ENCODE peak calls at places on chromosomes 7 and 10, in five cellular contexts. Z is activated CD8-positive, alpha-beta memory T cell treated with anti-CD3 and anti-CD28 coated beads for 1 hour; V is KBM-7; J is central memory CD4-positive, alpha-beta T cell; N is activated CD4-positive, alpha-beta T cell treated with anti-CD3 and anti-CD28 coated beads, Interleukin-2, amount 50 U/mL, for 48 hours. Q is an unnamed sample.

GRCh38 chr10:49071221-49071761 is 44.0 kb downstream of the VSTM4 start:
- DNase-seq in N (no peak), J (no peak), Z (no peak), V (no peak), Q (no peak)

GRCh38 chr7:23472974-23473847 is 2.9 kb upstream of the IGF2BP3 start:
- DNase-seq in J (no peak), N (peak), V (peak), Z (no peak), Q (no peak)

GRCh38 chr10:68231106-68231901 is 609 bp downstream of the ATOH7 start:
- DNase-seq in J (no peak), N (peak), V (no peak), Z (peak), Q (no peak)

GRCh38 chr7:127809285-127809702 is 157.3 kb downstream of the SND1 start:
- DNase-seq in J (no peak), V (no peak), N (peak), Z (no peak), Q (no peak)

GRCh38 chr7:84425702-84426259 is 231.2 kb upstream of the SEMA3A start:
- DNase-seq in V (peak), N (no peak), J (no peak), Z (no peak), Q (no peak)

GRCh38 chr7:46178685-46179084 is 257.6 kb upstream of the IGFBP3 start:
- DNase-seq in V (no peak), N (no peak), Z (no peak), J (no peak), Q (no peak)

GRCh38 chr10:114857922-114858629 is 36.5 kb downstream of the FHIP2A start:
- DNase-seq in J (no peak), N (no peak), Z (no peak), V (no peak), Q (no peak)

GRCh38 chr7:128740996-128741395 is 1.8 kb downstream of the CALU start:
- DNase-seq in N (no peak), J (no peak), V (no peak), Z (no peak), Q (no peak)

GRCh38 chr10:62380002-62380401 is 5.8 kb downstream of the ZNF365 start:
- DNase-seq in J (no peak), Z (no peak), V (no peak), N (no peak), Q (no peak)

GRCh38 chr7:325051-325798 is 35.3 kb downstream of the FOXL3 start:
- DNase-seq in Z (no peak), N (no peak), J (no peak), V (no peak), Q (no peak)

GRCh38 chr10:77887631-77888355 is 38.8 kb downstream of the DLG5 start:
- DNase-seq in J (no peak), Z (no peak), N (no peak), V (no peak), Q (no peak)

GRCh38 chr10:65265451-65265954 is 1660.3 kb upstream of the LRRTM3 start:
- DNase-seq in Z (no peak), N (no peak), J (no peak), V (no peak), Q (no peak)

GRCh38 chr10:75972494-75973276 is 541.3 kb downstream of the LRMDA start:
- DNase-seq in J (no peak), N (no peak), Z (no peak), V (no peak), Q (no peak)

GRCh38 chr7:36370046-36370445 is 19.6 kb upstream of the ANLN start:
- DNase-seq in V (no peak), N (no peak), J (no peak), Z (no peak), Q (no peak)

GRCh38 chr7:46485481-46486065 is 564.5 kb upstream of the IGFBP3 start:
- DNase-seq in Z (no peak), N (no peak), J (no peak), V (no peak), Q (no peak)

Q was measured in AML-193.